ENCODE peak calls at places on chromosome 6, in four cellular contexts. X is HFF-Myc, W is breast epithelium, C is H1. V is an unnamed sample.

GRCh38 chr6:85594197-85594930 is 706 bp upstream of the SNX14 start:
- DNase-seq in W (no peak), X (no peak), C (no peak), V (no peak)

GRCh38 chr6:106527111-106527510 is 102.2 kb downstream of the RTN4IP1 start:
- DNase-seq in X (no peak), C (no peak), W (no peak), V (no peak)

GRCh38 chr6:154686162-154686561 is 47.1 kb upstream of the SCAF8 start:
- DNase-seq in X (no peak), C (no peak), W (no peak), V (no peak)

GRCh38 chr6:12012231-12012565 is at the start of gene HIVEP1:
- DNase-seq in W (no peak), C (no peak), X (no peak), V (no peak)

GRCh38 chr6:157449610-157450009 is 68.6 kb downstream of the ZDHHC14 start:
- DNase-seq in W (no peak), X (no peak), C (no peak), V (no peak)

GRCh38 chr6:107153061-107153460 is 37.7 kb upstream of the BEND3 start:
- DNase-seq in W (no peak), C (no peak), X (peak; percentile 14), V (no peak)

GRCh38 chr6:111812080-111813038 is 60.9 kb downstream of the FYN start:
- DNase-seq in C (no peak), X (no peak), W (no peak), V (no peak)

GRCh38 chr6:137821486-137821885 is 45.6 kb upstream of the TNFAIP3 start:
- DNase-seq in X (no peak), W (no peak), C (no peak), V (no peak)

GRCh38 chr6:17665132-17665531 is 41.6 kb downstream of the NUP153 start:
- DNase-seq in C (no peak), X (no peak), W (no peak), V (no peak)

GRCh38 chr6:45074423-45074822 is 253.7 kb upstream of the RUNX2 start:
- DNase-seq in X (no peak), W (no peak), C (no peak), V (no peak)

GRCh38 chr6:111653961-111654360 is 48.3 kb upstream of the TRAF3IP2 start:
- DNase-seq in X (no peak), C (no peak), W (no peak), V (no peak)

GRCh38 chr6:93624408-93624807 is 205.0 kb upstream of the EPHA7 start:
- DNase-seq in X (no peak), W (no peak), C (no peak), V (no peak)

GRCh38 chr6:117483004-117483644 is 650 bp downstream of the DCBLD1 start:
- DNase-seq in X (no peak), W (peak; percentile 27), C (no peak), V (no peak)

GRCh38 chr6:16437984-16438383 is 199.6 kb downstream of the GMPR start:
- DNase-seq in X (no peak), W (no peak), C (no peak), V (no peak)

GRCh38 chr6:31597006-31597405 is 4.2 kb upstream of the NCR3 start:
- DNase-seq in C (no peak), W (no peak), X (no peak), V (no peak)

GRCh38 chr6:142566628-142567396 is 265.0 kb downstream of the ADGRG6 start:
- DNase-seq in X (peak; percentile 61), C (peak; percentile 39), W (peak; percentile 21), V (no peak)
- TF ChIP-seq CTCF in X (peak; percentile 93), C (peak; percentile 75), W (peak; percentile 65), V (peak; percentile 85)

DNA sequence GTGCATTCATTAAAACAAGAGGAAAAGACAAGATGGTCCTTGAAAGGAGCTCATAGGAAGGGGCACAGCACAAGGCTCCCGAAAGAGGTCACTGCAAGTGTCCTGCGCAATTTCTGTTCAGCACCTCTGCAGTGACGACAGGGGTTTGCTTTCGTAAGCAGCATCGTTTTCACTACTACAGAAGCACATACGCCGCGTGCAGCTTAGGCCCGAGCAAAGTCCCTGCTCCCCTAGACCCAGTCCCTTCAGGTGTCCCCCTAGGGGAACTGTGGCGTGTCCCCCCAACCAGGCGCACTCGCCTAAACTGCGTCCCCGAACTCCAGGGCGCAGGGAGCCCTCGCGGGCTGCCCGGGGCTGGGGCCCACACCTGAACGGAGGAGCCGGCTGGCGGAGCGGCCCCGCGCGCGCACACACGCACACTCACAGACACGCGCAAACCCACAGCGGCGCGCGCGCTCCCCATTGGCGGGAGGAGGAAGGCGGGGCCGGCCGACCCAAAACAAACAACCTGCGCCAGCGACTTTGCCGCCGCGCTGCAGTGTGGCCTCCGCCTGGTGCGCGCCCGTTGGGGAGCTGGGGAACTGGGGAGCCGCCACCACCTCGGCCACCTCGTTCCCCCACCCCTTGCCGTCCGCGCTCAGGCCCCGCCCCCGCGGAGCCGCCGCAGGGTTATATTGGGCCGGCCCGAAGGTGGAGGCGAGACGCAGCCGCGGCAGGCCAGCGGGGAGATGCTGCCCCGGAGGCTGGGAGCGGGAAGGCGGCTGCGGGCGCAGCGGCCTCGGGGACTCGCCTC is at the start of gene FOXQ1:
- DNase-seq in C (no peak), X (no peak), W (peak; percentile 59), V (no peak)
- H3K4me3 ChIP-seq in C (peak within 1 kb of the TSS; percentile 52), X (peak within 1 kb of the TSS; percentile 63), W (peak within 1 kb of the TSS; percentile 52), V (peak within 1 kb of the TSS; percentile 52)

GRCh38 chr6:42257614-42258013 is 40.0 kb upstream of the MRPS10 start:
- DNase-seq in C (peak; percentile 73), W (no peak), X (no peak), V (no peak)

GRCh38 chr6:42251911-42252637 is 34.4 kb upstream of the MRPS10 start:
- DNase-seq in W (no peak), X (peak; percentile 43), C (no peak), V (no peak)

GRCh38 chr6:42254505-42254904 is 36.8 kb upstream of the MRPS10 start:
- DNase-seq in C (no peak), X (no peak), W (no peak), V (no peak)

GRCh38 chr6:42257063-42257462 is 39.4 kb upstream of the MRPS10 start:
- DNase-seq in X (no peak), C (no peak), W (no peak), V (no peak)

DNA sequence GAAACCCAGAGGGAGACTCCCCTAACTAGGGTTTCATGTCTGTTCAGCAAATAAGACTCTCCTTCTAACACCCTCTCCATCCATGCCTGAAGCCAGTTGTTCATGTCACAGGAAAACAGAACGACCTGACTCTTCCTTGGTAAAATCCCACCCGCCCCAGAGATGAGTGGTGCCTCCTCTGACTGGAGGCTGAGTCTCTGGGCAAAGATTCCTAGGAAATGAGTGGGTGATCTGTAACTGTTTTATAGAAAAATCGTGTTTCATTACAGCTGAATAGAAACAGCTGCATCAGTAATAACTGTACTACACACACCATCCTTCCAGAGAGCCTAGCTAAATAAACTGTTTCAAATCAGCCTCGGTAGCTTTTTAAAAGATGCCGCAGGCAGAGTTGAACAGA is 37.4 kb upstream of the MRPS10 start:
- DNase-seq in W (no peak), X (no peak), C (no peak), V (no peak)
- TF ChIP-seq CTCF in W (no peak), X (no peak), C (no peak), V (no peak)

DNA sequence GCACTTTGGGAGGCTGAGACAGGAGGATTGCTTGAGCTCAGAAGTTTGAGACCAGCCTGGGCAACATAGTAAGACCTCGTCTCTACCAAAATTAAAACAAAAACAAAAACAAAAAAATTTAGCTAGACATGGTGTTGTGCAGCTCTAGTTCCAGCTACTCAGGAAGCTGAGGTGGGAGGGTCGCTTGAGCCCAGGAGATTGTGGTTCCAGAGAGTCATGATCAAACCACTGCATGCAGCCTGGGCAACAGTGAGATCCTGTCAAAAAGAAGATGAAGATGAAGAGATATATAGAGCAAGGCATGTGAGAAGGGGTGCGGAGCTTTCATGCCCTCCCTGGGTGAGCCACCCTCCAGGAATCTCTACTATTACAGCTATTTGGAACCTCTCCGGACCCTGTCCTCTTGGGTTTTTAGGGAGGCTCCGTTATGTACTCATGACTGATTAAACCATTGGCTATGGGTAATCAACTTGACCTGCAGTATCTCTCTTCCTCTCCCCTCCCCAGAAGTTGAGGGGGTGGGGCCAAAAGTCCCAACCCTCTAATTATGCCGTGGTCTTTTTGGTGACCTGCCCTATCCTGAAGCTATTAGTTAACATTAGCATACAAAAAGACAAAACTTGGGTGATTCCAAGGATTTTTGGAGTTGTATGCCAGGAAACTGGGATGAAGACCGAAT is 9.0 kb downstream of the POLH start:
- DNase-seq in X (no peak), C (no peak), W (no peak), V (no peak)
- H3K4me3 ChIP-seq in X (no peak overlapping the region), C (no peak overlapping the region), W (no peak overlapping the region), V (no peak overlapping the region)

DNA sequence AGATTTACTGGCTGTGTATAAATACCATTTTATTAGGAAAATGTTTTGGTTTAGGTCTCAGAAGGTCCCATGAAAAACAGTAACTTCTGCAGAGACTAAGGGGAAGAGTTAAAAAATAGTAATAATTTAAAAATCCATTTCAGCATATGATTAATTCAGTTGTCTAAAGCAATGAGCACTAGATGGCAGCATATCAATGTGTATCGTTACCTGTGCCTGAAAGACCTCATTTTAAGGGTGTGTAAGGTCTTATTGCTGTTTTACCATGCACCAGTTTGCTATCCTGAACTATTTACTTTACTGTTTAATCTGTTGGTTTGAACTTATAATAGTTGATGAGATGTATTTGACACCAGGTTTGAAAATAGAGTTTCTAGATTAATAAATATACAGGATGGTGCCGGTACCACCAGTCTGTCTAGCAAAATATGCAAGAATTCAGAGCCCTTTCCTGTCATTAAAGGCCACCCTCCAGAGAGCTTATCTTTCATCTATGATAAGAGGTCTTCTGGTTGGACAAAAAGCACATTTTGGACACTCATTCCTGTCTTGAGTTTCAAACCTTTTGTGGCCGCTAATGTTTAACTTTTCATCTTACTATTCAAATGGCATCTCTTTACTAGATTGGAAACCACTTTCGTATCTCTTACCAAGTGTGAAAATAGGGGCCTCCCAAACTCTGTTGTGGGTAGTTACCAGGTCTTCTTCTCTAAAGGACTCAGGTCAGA is 8.9 kb upstream of the AHI1 start:
- DNase-seq in X (peak; percentile 40), W (no peak), C (no peak), V (no peak)
- TF ChIP-seq CTCF in X (peak; percentile 33), W (peak; percentile 37), C (no peak), V (peak; percentile 53)

DNA sequence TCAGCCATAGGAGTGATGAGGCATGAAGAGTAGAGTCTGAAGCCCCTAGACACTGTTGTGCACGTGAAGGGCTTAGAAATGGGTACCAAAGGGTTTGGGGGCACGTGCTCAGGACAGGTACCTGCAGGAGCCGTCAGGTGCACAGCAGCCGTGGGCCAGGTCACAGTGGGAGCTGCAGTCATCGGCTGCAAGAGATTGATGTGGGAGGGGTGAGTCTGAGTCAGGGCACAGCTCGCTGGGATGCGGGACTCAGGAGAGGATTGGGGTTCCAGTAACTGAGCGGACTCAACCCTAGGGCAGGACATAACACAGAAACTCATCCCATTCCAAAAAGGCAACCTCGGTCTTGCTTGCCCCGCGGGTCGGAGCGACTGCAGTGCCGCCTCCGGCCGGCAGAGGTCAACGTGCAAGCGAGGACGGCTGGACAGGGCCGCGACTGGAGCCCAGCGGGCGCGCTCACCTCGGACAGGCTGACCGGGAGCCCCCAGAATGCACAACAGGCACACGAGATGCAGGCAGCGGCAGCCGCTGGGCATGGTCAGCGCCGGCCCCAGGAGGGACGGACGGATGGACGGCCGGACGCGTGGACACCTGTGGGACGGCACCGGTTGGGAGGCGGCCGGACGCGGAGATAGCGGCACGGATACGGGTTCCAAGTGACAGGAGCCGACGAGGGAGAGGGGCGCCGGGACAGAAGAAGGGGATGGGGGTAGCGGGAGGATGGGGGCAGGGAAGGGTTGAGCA is 886 bp downstream of the DLK2 start:
- DNase-seq in X (no peak), C (peak; percentile 54), W (peak; percentile 79), V (peak; percentile 10)
- H3K4me3 ChIP-seq in X (peak overlapping the region; percentile 44), C (peak overlapping the region; percentile 36), W (peak overlapping the region; percentile 59), V (peak overlapping the region; percentile 63)

GRCh38 chr6:42744351-42744890 is 1.5 kb downstream of the TBCC start:
- DNase-seq in C (no peak), W (no peak), X (no peak), V (no peak)
- TF ChIP-seq CTCF in C (no peak), W (no peak), X (no peak), V (no peak)

V was measured in AG04449.